ENCODE peak calls at places on chromosome 13, in seven cellular contexts. One of them, this sample, is unnamed.

GRCh38 chr13:95814494-95814893 is 137.6 kb downstream of the DNAJC3 start:
- DNase-seq in mammary epithelial cell: no peak
- DNase-seq in Peyer's patch: no peak
- DNase-seq in ascending aorta: no peak
- DNase-seq in tibial nerve: no peak
- DNase-seq in AG10803: no peak
- DNase-seq in H1: no peak
- DNase-seq in this sample: no peak

GRCh38 chr13:30148171-30148754 is 159.1 kb downstream of the KATNAL1 start:
- DNase-seq in Peyer's patch: no peak
- DNase-seq in tibial nerve: no peak
- DNase-seq in H1: no peak
- DNase-seq in AG10803: no peak
- DNase-seq in ascending aorta: no peak
- DNase-seq in mammary epithelial cell: no peak
- DNase-seq in this sample: no peak

GRCh38 chr13:108218044-108218974 is at the start of gene ABHD13:
- DNase-seq in Peyer's patch: peak; percentile 94
- DNase-seq in H1: peak; percentile 79
- DNase-seq in tibial nerve: peak; percentile 69
- DNase-seq in ascending aorta: peak; percentile 94
- DNase-seq in AG10803: peak; percentile 88
- DNase-seq in mammary epithelial cell: peak; percentile 93
- DNase-seq in this sample: peak; percentile 92

GRCh38 chr13:59413121-59413520 is 750.6 kb downstream of the DIAPH3 start:
- DNase-seq in Peyer's patch: no peak
- DNase-seq in mammary epithelial cell: no peak
- DNase-seq in tibial nerve: no peak
- DNase-seq in ascending aorta: no peak
- DNase-seq in H1: no peak
- DNase-seq in AG10803: no peak
- DNase-seq in this sample: no peak

GRCh38 chr13:36862002-36862706 is 43.1 kb downstream of the RFXAP start:
- DNase-seq in Peyer's patch: no peak
- DNase-seq in AG10803: peak; percentile 1
- DNase-seq in tibial nerve: no peak
- DNase-seq in ascending aorta: no peak
- DNase-seq in H1: no peak
- DNase-seq in mammary epithelial cell: no peak
- DNase-seq in this sample: peak; percentile 33

GRCh38 chr13:48731957-48732569 is 78.3 kb downstream of the CYSLTR2 start:
- DNase-seq in AG10803: peak; percentile 12
- DNase-seq in H1: peak; percentile 15
- DNase-seq in Peyer's patch: peak; percentile 60
- DNase-seq in mammary epithelial cell: peak; percentile 12
- DNase-seq in ascending aorta: no peak
- DNase-seq in tibial nerve: no peak
- DNase-seq in this sample: peak; percentile 35

GRCh38 chr13:113813070-113813748 is 50.7 kb downstream of the GAS6 start:
- DNase-seq in ascending aorta: no peak
- DNase-seq in H1: no peak
- DNase-seq in AG10803: no peak
- DNase-seq in mammary epithelial cell: no peak
- DNase-seq in Peyer's patch: no peak
- DNase-seq in tibial nerve: no peak
- DNase-seq in this sample: no peak

GRCh38 chr13:21777813-21778212 is 106.9 kb downstream of the FGF9 start:
- DNase-seq in ascending aorta: no peak
- DNase-seq in Peyer's patch: no peak
- DNase-seq in tibial nerve: no peak
- DNase-seq in mammary epithelial cell: no peak
- DNase-seq in H1: no peak
- DNase-seq in AG10803: no peak
- DNase-seq in this sample: no peak

GRCh38 chr13:113976711-113977684 is 3.1 kb upstream of the C13orf46 start:
- DNase-seq in tibial nerve: no peak
- DNase-seq in H1: no peak
- DNase-seq in mammary epithelial cell: peak; percentile 35
- DNase-seq in ascending aorta: no peak
- DNase-seq in AG10803: peak; percentile 88
- DNase-seq in Peyer's patch: no peak
- DNase-seq in this sample: peak; percentile 78

GRCh38 chr13:114009590-114010400 is 35.9 kb upstream of the C13orf46 start:
- DNase-seq in H1: no peak
- DNase-seq in Peyer's patch: no peak
- DNase-seq in mammary epithelial cell: no peak
- DNase-seq in tibial nerve: no peak
- DNase-seq in ascending aorta: peak; percentile 50
- DNase-seq in AG10803: no peak
- DNase-seq in this sample: no peak

GRCh38 chr13:99542788-99543406 is 41.6 kb downstream of the TM9SF2 start:
- DNase-seq in AG10803: no peak
- DNase-seq in ascending aorta: no peak
- DNase-seq in Peyer's patch: no peak
- DNase-seq in tibial nerve: no peak
- DNase-seq in H1: no peak
- DNase-seq in mammary epithelial cell: no peak
- DNase-seq in this sample: no peak

GRCh38 chr13:19519049-19519448 is 42.3 kb downstream of the TPTE2 start:
- DNase-seq in tibial nerve: no peak
- DNase-seq in Peyer's patch: no peak
- DNase-seq in mammary epithelial cell: no peak
- DNase-seq in AG10803: no peak
- DNase-seq in H1: no peak
- DNase-seq in ascending aorta: no peak
- DNase-seq in this sample: no peak

GRCh38 chr13:26485786-26486185 is 71.7 kb upstream of the WASF3 start:
- DNase-seq in ascending aorta: no peak
- DNase-seq in mammary epithelial cell: no peak
- DNase-seq in AG10803: peak; percentile 29
- DNase-seq in tibial nerve: no peak
- DNase-seq in Peyer's patch: peak; percentile 33
- DNase-seq in H1: no peak
- DNase-seq in this sample: no peak

GRCh38 chr13:76711515-76712182 is 174.6 kb downstream of the KCTD12 start:
- DNase-seq in H1: no peak
- DNase-seq in ascending aorta: no peak
- DNase-seq in AG10803: peak; percentile 97
- DNase-seq in Peyer's patch: no peak
- DNase-seq in tibial nerve: no peak
- DNase-seq in mammary epithelial cell: peak; percentile 47
- DNase-seq in this sample: peak; percentile 98

GRCh38 chr13:47281981-47282380 is 385.1 kb upstream of the HTR2A start:
- DNase-seq in mammary epithelial cell: no peak
- DNase-seq in Peyer's patch: no peak
- DNase-seq in H1: no peak
- DNase-seq in ascending aorta: no peak
- DNase-seq in AG10803: no peak
- DNase-seq in tibial nerve: no peak
- DNase-seq in this sample: no peak

GRCh38 chr13:102901615-102902305 is 55.9 kb downstream of the ERCC5 start:
- DNase-seq in AG10803: no peak
- DNase-seq in tibial nerve: no peak
- DNase-seq in Peyer's patch: no peak
- DNase-seq in H1: no peak
- DNase-seq in mammary epithelial cell: peak; percentile 40
- DNase-seq in ascending aorta: no peak
- DNase-seq in this sample: no peak

GRCh38 chr13:28528848-28529247 is 33.9 kb upstream of the FLT1 start:
- DNase-seq in H1: no peak
- DNase-seq in mammary epithelial cell: no peak
- DNase-seq in Peyer's patch: no peak
- DNase-seq in ascending aorta: no peak
- DNase-seq in AG10803: no peak
- DNase-seq in tibial nerve: no peak
- DNase-seq in this sample: no peak

GRCh38 chr13:25783480-25784081 is 268.2 kb downstream of the SHISA2 start:
- DNase-seq in mammary epithelial cell: no peak
- DNase-seq in Peyer's patch: no peak
- DNase-seq in H1: no peak
- DNase-seq in tibial nerve: no peak
- DNase-seq in ascending aorta: no peak
- DNase-seq in AG10803: no peak
- DNase-seq in this sample: no peak

GRCh38 chr13:90686438-90686837 is 661.0 kb upstream of the MIR17HG start:
- DNase-seq in tibial nerve: no peak
- DNase-seq in H1: no peak
- DNase-seq in ascending aorta: no peak
- DNase-seq in mammary epithelial cell: peak; percentile 68
- DNase-seq in Peyer's patch: no peak
- DNase-seq in AG10803: peak; percentile 88
- DNase-seq in this sample: peak; percentile 95

GRCh38 chr13:84137292-84137691 is 255.0 kb upstream of the SLITRK1 start:
- DNase-seq in ascending aorta: no peak
- DNase-seq in H1: no peak
- DNase-seq in tibial nerve: no peak
- DNase-seq in mammary epithelial cell: peak; percentile 29
- DNase-seq in AG10803: peak; percentile 17
- DNase-seq in Peyer's patch: no peak
- DNase-seq in this sample: no peak

GRCh38 chr13:81012031-81012430 is 671.1 kb upstream of the SPRY2 start:
- DNase-seq in mammary epithelial cell: no peak
- DNase-seq in tibial nerve: no peak
- DNase-seq in ascending aorta: no peak
- DNase-seq in H1: no peak
- DNase-seq in Peyer's patch: no peak
- DNase-seq in AG10803: no peak
- DNase-seq in this sample: no peak

GRCh38 chr13:30341815-30342570 is 34.6 kb upstream of the KATNAL1 start:
- DNase-seq in H1: no peak
- DNase-seq in tibial nerve: peak; percentile 70
- DNase-seq in ascending aorta: peak; percentile 94
- DNase-seq in Peyer's patch: peak; percentile 62
- DNase-seq in mammary epithelial cell: peak; percentile 89
- DNase-seq in AG10803: peak; percentile 94
- DNase-seq in this sample: peak; percentile 86

GRCh38 chr13:51047434-51048165 is 63.5 kb downstream of the C13orf42 start:
- DNase-seq in AG10803: no peak
- DNase-seq in Peyer's patch: no peak
- DNase-seq in ascending aorta: no peak
- DNase-seq in H1: no peak
- DNase-seq in mammary epithelial cell: no peak
- DNase-seq in tibial nerve: no peak
- DNase-seq in this sample: no peak
- TF ChIP-seq CTCF in AG10803: no peak
- TF ChIP-seq CTCF in Peyer's patch: no peak
- TF ChIP-seq CTCF in ascending aorta: no peak
- TF ChIP-seq CTCF in H1: no peak
- TF ChIP-seq CTCF in mammary epithelial cell: no peak
- TF ChIP-seq CTCF in tibial nerve: no peak
- TF ChIP-seq CTCF in this sample: no peak

GRCh38 chr13:20702530-20702929 is 969 bp upstream of the IL17D start:
- DNase-seq in mammary epithelial cell: no peak
- DNase-seq in Peyer's patch: no peak
- DNase-seq in tibial nerve: no peak
- DNase-seq in H1: no peak
- DNase-seq in ascending aorta: no peak
- DNase-seq in AG10803: no peak
- DNase-seq in this sample: no peak
- H3K4me3 ChIP-seq in mammary epithelial cell: no peak overlapping the region
- H3K4me3 ChIP-seq in Peyer's patch: peak overlapping the region; percentile 87
- H3K4me3 ChIP-seq in tibial nerve: peak overlapping the region; percentile 65
- H3K4me3 ChIP-seq in H1: peak overlapping the region; percentile 58
- H3K4me3 ChIP-seq in ascending aorta: peak overlapping the region; percentile 95
- H3K4me3 ChIP-seq in AG10803: peak overlapping the region; percentile 61
- H3K4me3 ChIP-seq in this sample: peak overlapping the region; percentile 64

GRCh38 chr13:110442946-110443632 is 118.4 kb downstream of the RAB20 start:
- DNase-seq in AG10803: peak; percentile 58
- DNase-seq in H1: no peak
- DNase-seq in ascending aorta: peak; percentile 56
- DNase-seq in tibial nerve: no peak
- DNase-seq in mammary epithelial cell: peak; percentile 57
- DNase-seq in Peyer's patch: no peak
- DNase-seq in this sample: peak; percentile 78

GRCh38 chr13:110443633-110444225 is 117.8 kb downstream of the RAB20 start:
- DNase-seq in Peyer's patch: no peak
- DNase-seq in tibial nerve: no peak
- DNase-seq in ascending aorta: peak; percentile 67
- DNase-seq in AG10803: no peak
- DNase-seq in mammary epithelial cell: no peak
- DNase-seq in H1: no peak
- DNase-seq in this sample: no peak

GRCh38 chr13:110445722-110446569 is 115.6 kb downstream of the RAB20 start:
- DNase-seq in ascending aorta: peak; percentile 61
- DNase-seq in mammary epithelial cell: peak; percentile 75
- DNase-seq in AG10803: no peak
- DNase-seq in H1: no peak
- DNase-seq in Peyer's patch: no peak
- DNase-seq in tibial nerve: no peak
- DNase-seq in this sample: no peak

GRCh38 chr13:110445183-110445582 is 116.3 kb downstream of the RAB20 start:
- DNase-seq in ascending aorta: peak; percentile 50
- DNase-seq in tibial nerve: no peak
- DNase-seq in AG10803: peak; percentile 55
- DNase-seq in mammary epithelial cell: no peak
- DNase-seq in H1: no peak
- DNase-seq in Peyer's patch: no peak
- DNase-seq in this sample: no peak

DNA sequence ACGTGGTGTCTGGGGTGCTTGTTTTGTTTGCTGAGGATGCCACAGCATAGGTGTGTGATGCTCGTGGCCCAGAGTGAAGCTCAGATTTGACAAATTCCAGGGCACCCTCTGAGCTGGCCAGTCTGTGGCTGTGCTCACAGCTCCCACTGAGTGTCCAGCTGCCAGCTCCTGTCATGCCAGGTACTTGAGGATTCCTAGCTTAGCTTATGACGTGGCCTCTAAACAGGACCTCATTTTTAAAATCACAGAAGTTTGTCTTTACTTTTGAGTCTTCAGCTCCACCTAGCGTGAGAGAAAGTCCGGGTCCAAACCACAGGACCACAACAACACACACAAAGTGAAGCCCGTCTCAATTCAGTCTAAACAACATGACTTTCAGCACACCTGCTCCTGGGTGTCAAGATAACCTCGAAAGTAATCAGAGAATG is 117.3 kb downstream of the RAB20 start:
- DNase-seq in AG10803: peak; percentile 47
- DNase-seq in tibial nerve: no peak
- DNase-seq in ascending aorta: peak; percentile 75
- DNase-seq in Peyer's patch: no peak
- DNase-seq in mammary epithelial cell: peak; percentile 54
- DNase-seq in H1: no peak
- DNase-seq in this sample: peak; percentile 45
- TF ChIP-seq CTCF in AG10803: peak; percentile 55
- TF ChIP-seq CTCF in tibial nerve: no peak
- TF ChIP-seq CTCF in ascending aorta: peak; percentile 48
- TF ChIP-seq CTCF in Peyer's patch: peak; percentile 17
- TF ChIP-seq CTCF in mammary epithelial cell: peak; percentile 20
- TF ChIP-seq CTCF in H1: no peak
- TF ChIP-seq CTCF in this sample: peak; percentile 21

GRCh38 chr13:100589178-100589725 is 663 bp upstream of the GGACT start:
- DNase-seq in ascending aorta: no peak
- DNase-seq in tibial nerve: no peak
- DNase-seq in AG10803: no peak
- DNase-seq in mammary epithelial cell: no peak
- DNase-seq in H1: no peak
- DNase-seq in Peyer's patch: no peak
- DNase-seq in this sample: no peak
- H3K4me3 ChIP-seq in ascending aorta: peak overlapping the region; percentile 96
- H3K4me3 ChIP-seq in tibial nerve: no peak overlapping the region
- H3K4me3 ChIP-seq in AG10803: peak overlapping the region; percentile 68
- H3K4me3 ChIP-seq in mammary epithelial cell: no peak overlapping the region
- H3K4me3 ChIP-seq in H1: no peak overlapping the region
- H3K4me3 ChIP-seq in Peyer's patch: peak overlapping the region; percentile 92
- H3K4me3 ChIP-seq in this sample: no peak overlapping the region